ENCODE peak calls at places on chromosomes 2 and 18, in five cellular contexts. V is cardiac fibroblast, O is B cell, M is astrocyte of the spinal cord, E is left lung. G is an unnamed sample.
A peak's percentile ranks its signal among the peaks of the same experiment; 100 is the strongest.

GRCh38 chr18:76958692-76959341 is 136.5 kb downstream of the ZNF236 start:
- DNase-seq in M (no peak), E (no peak), O (no peak), V (peak; percentile 39), G (no peak)

GRCh38 chr2:204110250-204111183 is 174.0 kb downstream of the ICOS start:
- DNase-seq in E (no peak), M (peak; percentile 7), V (peak; percentile 16), O (no peak), G (peak; percentile 61)

GRCh38 chr2:26574900-26575560 is 66.1 kb downstream of the CIB4 start:
- DNase-seq in M (no peak), V (no peak), E (peak; percentile 11), O (no peak), G (no peak)

GRCh38 chr18:361941-362913 is 94.4 kb upstream of the THOC1 start:
- DNase-seq in E (peak; percentile 50), M (peak; percentile 86), V (peak; percentile 68), O (no peak), G (no peak)

GRCh38 chr2:157307021-157307420 is 18.6 kb downstream of the ERMN start:
- DNase-seq in O (no peak), E (no peak), V (no peak), M (peak; percentile 30), G (no peak)

GRCh38 chr2:135009339-135009738 is 37.9 kb downstream of the MAP3K19 start:
- DNase-seq in E (no peak), V (no peak), O (no peak), M (no peak), G (no peak)

GRCh38 chr2:216023055-216023648 is 9.8 kb upstream of the MREG start:
- DNase-seq in V (peak; percentile 66), O (peak; percentile 56), E (no peak), M (peak; percentile 58), G (peak; percentile 46)

GRCh38 chr2:223050900-223051299 is 1.1 kb upstream of the KCNE4 start:
- DNase-seq in V (peak; percentile 44), O (no peak), M (peak; percentile 54), E (no peak), G (no peak)

DNA sequence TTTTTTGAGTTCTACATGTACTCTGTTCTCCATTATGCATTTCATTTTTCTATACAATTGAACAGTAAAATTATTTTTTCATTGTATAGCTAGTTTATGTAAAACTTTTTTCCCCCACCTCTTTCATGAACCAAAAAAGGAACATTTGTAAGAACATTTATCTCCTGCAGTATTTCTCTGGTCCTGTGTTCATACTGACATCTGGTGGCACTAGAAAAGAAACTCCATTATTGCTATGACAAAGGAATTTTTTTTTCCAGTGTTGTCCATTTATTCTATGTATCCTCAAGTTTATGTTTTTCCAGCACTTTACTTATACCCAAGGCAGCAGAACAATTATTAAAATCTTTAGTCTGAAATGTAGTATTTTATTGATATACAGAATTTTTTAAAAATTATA is 27.4 kb upstream of the CHAC2 start:
- DNase-seq in O (no peak), M (peak; percentile 58), V (peak; percentile 72), E (no peak), G (no peak)
- TF ChIP-seq CTCF in O (no peak), M (peak; percentile 44), V (peak; percentile 38), E (no peak), G (no peak)

GRCh38 chr2:152682663-152683062 is 34.6 kb downstream of the PRPF40A start:
- DNase-seq in V (no peak), O (no peak), E (no peak), M (peak; percentile 16), G (no peak)
- TF ChIP-seq CTCF in V (no peak), O (no peak), E (no peak), M (no peak), G (no peak)

DNA sequence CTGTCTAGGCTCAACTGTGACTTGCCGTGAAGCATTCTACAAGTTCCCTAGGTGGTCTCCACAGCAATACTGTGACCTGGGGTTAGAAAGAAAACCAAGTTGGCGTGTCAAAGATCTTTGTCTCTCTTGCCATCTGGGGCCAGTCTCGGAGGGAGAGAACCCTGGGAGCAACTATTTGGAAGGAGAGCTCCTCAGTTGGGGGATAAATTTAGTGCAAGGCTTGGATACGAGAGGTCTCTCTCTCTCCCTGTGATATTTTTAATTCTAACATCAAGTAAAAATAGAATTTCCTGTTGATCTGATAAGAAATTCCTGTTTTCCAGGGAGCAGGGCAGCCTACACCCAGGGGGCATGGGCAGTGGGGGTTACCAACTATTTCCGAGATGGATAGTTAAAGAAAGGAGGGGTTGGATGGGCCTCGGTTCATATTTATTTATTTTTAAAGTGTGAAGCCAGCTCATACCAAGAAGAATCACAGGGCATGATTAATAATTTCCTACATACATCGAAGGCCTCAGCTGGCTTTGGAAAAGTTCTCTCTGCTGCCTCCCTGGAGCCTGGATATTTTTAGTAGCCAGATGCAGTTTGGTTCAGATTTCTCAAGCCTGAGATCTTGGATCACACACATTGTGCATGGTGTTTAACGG is 62.8 kb downstream of the EHD3 start:
- DNase-seq in E (no peak), O (no peak), V (peak; percentile 40), M (peak; percentile 42), G (no peak)
- TF ChIP-seq CTCF in E (no peak), O (no peak), V (no peak), M (no peak), G (no peak)

GRCh38 chr2:27954261-27954673 is 63.7 kb downstream of the BABAM2 start:
- DNase-seq in M (peak; percentile 79), O (no peak), E (no peak), V (peak; percentile 50), G (no peak)

GRCh38 chr2:27955762-27956161 is 65.2 kb downstream of the BABAM2 start:
- DNase-seq in V (peak; percentile 17), O (no peak), E (no peak), M (no peak), G (no peak)

GRCh38 chr2:27953077-27953476 is 62.5 kb downstream of the BABAM2 start:
- DNase-seq in O (no peak), M (no peak), V (no peak), E (no peak), G (no peak)

GRCh38 chr2:27956895-27957294 is 66.4 kb downstream of the BABAM2 start:
- DNase-seq in V (peak; percentile 79), O (no peak), M (peak; percentile 20), E (no peak), G (no peak)

GRCh38 chr2:27954771-27955384 is 64.3 kb downstream of the BABAM2 start:
- DNase-seq in M (peak; percentile 96), O (peak; percentile 12), E (peak; percentile 46), V (peak; percentile 99), G (no peak)
- TF ChIP-seq CTCF in M (peak; percentile 42), O (no peak), E (peak; percentile 24), V (peak; percentile 13), G (no peak)

DNA sequence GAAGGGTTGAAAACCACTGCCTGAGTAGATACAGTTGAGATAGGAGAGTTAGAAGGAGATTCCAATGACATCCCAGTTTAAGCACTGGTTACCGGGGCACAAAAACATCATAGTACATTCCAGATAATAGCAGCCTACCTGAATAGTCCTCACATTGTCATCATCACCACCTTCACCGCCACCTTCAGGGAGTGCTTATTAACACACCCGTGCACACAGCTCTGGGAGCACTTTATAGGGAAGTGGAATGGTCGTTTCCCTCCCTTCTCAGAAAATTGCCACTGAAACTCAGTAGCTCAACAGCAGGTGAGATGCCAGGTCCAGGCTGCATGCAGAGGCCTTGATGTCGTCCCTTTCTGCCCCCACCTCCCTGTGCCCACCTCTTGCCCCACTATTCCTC is 8.2 kb downstream of the SERPINB7 start:
- DNase-seq in M (no peak), V (no peak), O (no peak), E (no peak), G (no peak)
- TF ChIP-seq CTCF in M (no peak), V (no peak), O (no peak), E (no peak), G (no peak)

DNA sequence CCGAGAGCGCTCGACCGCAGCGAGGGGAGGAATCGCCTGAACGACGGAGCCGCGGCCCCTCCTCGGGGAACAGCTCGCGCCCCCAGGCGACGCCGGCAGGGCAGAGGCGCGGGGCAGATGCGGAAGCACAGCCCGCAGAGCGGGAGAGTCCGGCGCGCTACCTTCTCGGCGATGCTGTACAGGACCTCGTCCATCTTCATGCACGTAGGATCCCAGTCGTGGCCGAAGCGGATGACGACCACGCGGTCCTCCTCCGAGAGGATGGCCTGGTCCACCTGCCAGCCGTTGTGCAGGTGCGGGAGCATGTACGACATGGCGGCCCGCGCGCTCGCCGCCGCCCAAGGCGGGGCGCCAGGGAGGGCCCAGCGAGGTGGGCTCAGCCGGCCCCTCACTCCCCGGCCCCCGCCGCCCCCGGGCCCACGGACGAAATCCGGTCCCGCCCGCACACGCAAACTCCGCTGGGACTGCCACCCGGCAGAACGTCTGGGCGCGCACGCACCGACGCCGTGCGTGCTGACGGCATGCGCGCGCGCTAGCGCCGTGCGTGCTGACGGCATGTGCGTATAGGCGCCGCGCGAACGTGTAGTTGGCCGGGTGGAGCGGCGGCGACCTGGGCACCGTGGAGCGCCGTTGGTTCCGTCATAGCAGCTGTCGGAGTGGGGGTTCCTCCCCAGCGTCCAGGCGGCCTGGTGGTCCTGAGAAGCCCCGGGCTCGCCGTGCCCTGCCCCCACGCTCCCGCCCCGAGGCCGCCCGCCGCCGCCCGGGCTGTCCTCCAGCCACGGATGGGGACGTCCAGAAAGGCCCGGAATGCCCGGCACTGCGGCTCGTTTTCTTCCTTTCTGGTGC is at the start of gene TXNL4A:
- DNase-seq in E (peak; percentile 86), V (peak; percentile 89), O (peak; percentile 93), M (peak; percentile 87), G (peak; percentile 91)
- TF ChIP-seq CTCF in E (no peak), V (peak; percentile 23), O (peak; percentile 58), M (peak; percentile 43), G (peak; percentile 24)

GRCh38 chr2:30222636-30223360 is 8.5 kb upstream of the LBH start:
- DNase-seq in O (no peak), M (no peak), V (no peak), E (no peak), G (no peak)

GRCh38 chr2:30222031-30222430 is 9.3 kb upstream of the LBH start:
- DNase-seq in V (no peak), M (no peak), E (no peak), O (no peak), G (no peak)

GRCh38 chr2:30225131-30225762 is 6.1 kb upstream of the LBH start:
- DNase-seq in E (no peak), M (peak; percentile 65), O (peak; percentile 56), V (peak; percentile 87), G (peak; percentile 53)

GRCh38 chr2:30224147-30224546 is 7.2 kb upstream of the LBH start:
- DNase-seq in V (no peak), O (peak; percentile 51), E (no peak), M (no peak), G (no peak)

GRCh38 chr2:30223413-30223874 is 7.9 kb upstream of the LBH start:
- DNase-seq in O (peak; percentile 67), V (no peak), M (no peak), E (no peak), G (peak; percentile 46)
- TF ChIP-seq CTCF in O (no peak), V (no peak), M (no peak), E (no peak), G (no peak)